ENCODE peak calls at places on chromosome 19, in nine cellular contexts. Y is midbrain, P is cardiac fibroblast, S is T-helper 1 cell, U is heart left ventricle, J is KBM-7, F is T follicular helper cell, M is PC-9, O is T-helper 17 cell. A is an unnamed sample.

GRCh38 chr19:3554254-3555083 is 2.9 kb downstream of the MFSD12 start:
- DNase-seq in O (no peak), J (peak), U (no peak), P (no peak), S (peak), F (peak), Y (no peak), M (no peak), A (no peak)

GRCh38 chr19:16303755-16304154 is 20.9 kb upstream of the KLF2 start:
- DNase-seq in S (no peak), F (no peak), Y (no peak), M (no peak), U (no peak), J (no peak), O (no peak), P (peak), A (no peak)

GRCh38 chr19:16589917-16590316 is 17.7 kb upstream of the SLC35E1 start:
- DNase-seq in Y (no peak), U (no peak), F (no peak), O (no peak), P (no peak), J (no peak), M (no peak), S (no peak), A (no peak)

GRCh38 chr19:52140077-52140710 is 456 bp upstream of the ZNF616 start:
- DNase-seq in S (no peak), M (no peak), O (no peak), J (no peak), U (no peak), Y (peak), P (peak), F (no peak), A (peak)

GRCh38 chr19:45305421-45305820 is 17.3 kb downstream of the CKM start:
- DNase-seq in S (no peak), F (no peak), U (no peak), J (no peak), O (no peak), P (peak), Y (no peak), M (no peak), A (no peak)

GRCh38 chr19:21023901-21024300 is 3.4 kb downstream of the ZNF430 start:
- DNase-seq in J (no peak), S (no peak), U (no peak), O (no peak), Y (no peak), P (peak), M (no peak), F (no peak), A (no peak)

GRCh38 chr19:7257148-7258041 is 36.8 kb downstream of the INSR start:
- DNase-seq in P (peak), S (no peak), Y (no peak), U (peak), M (peak), O (no peak), F (no peak), J (no peak), A (peak)

GRCh38 chr19:23098988-23099387 is 17.8 kb upstream of the ZNF730 start:
- DNase-seq in P (no peak), J (no peak), U (no peak), Y (no peak), O (no peak), F (no peak), S (no peak), M (no peak), A (no peak)

GRCh38 chr19:35213678-35214632 is 14.6 kb downstream of the FAM187B start:
- DNase-seq in Y (no peak), O (peak), S (peak), P (peak), F (peak), M (peak), J (peak), U (peak), A (peak)

GRCh38 chr19:51772977-51773376 is 12.0 kb downstream of the FPR2 start:
- DNase-seq in U (no peak), S (no peak), Y (no peak), O (no peak), M (no peak), J (no peak), F (no peak), P (peak), A (no peak)

GRCh38 chr19:803686-804418 is 6.6 kb downstream of the PTBP1 start:
- DNase-seq in U (no peak), P (no peak), J (no peak), M (no peak), O (no peak), Y (no peak), F (no peak), S (no peak), A (no peak)

GRCh38 chr19:5131031-5131865 is 162.3 kb downstream of the KDM4B start:
- DNase-seq in J (no peak), M (no peak), P (no peak), U (no peak), S (no peak), F (no peak), Y (no peak), O (no peak), A (no peak)

GRCh38 chr19:33412617-33413425 is 39.3 kb downstream of the CEBPG start:
- DNase-seq in U (no peak), J (no peak), O (no peak), S (no peak), Y (no peak), P (no peak), F (no peak), M (no peak), A (no peak)

GRCh38 chr19:46347572-46347883 is 641 bp downstream of the PPP5C start:
- DNase-seq in S (no peak), F (no peak), U (no peak), J (peak), O (no peak), Y (no peak), P (no peak), M (no peak), A (no peak)

GRCh38 chr19:16457195-16457953 is 14.4 kb downstream of the EPS15L1 start:
- DNase-seq in O (no peak), M (peak), S (no peak), U (peak), Y (peak), F (no peak), P (peak), J (no peak), A (peak)

GRCh38 chr19:29552454-29553280 is 26.9 kb downstream of the VSTM2B start:
- DNase-seq in O (no peak), S (no peak), U (no peak), M (no peak), J (no peak), F (no peak), P (no peak), Y (no peak), A (no peak)

GRCh38 chr19:6744381-6745288 is 5.2 kb downstream of the TRIP10 start:
- DNase-seq in U (peak), F (no peak), P (peak), Y (peak), O (no peak), S (no peak), M (peak), J (no peak), A (peak)

GRCh38 chr19:34184880-34185491 is 12.7 kb downstream of the LSM14A start:
- DNase-seq in U (no peak), O (no peak), M (no peak), F (no peak), P (peak), J (no peak), S (no peak), Y (no peak), A (no peak)

GRCh38 chr19:44718441-44719261 is 19.7 kb downstream of the CEACAM16 start:
- DNase-seq in J (peak), S (no peak), M (peak), Y (peak), U (peak), F (no peak), O (no peak), P (peak), A (peak)

GRCh38 chr19:38869160-38869835 is 8.8 kb downstream of the RINL start:
- DNase-seq in F (no peak), U (no peak), P (no peak), J (no peak), Y (no peak), M (no peak), O (no peak), S (no peak), A (peak)